ENCODE peak calls at places on chromosomes 12 and 14, in five cellular contexts. One of them, this sample, is unnamed.

GRCh38 chr12:49560695-49561094 is 7.2 kb downstream of the MCRS1 start:
- DNase-seq in heart right ventricle: no peak
- DNase-seq in psoas muscle: peak; percentile 27
- DNase-seq in transverse colon: no peak
- DNase-seq in adipocyte: no peak
- DNase-seq in this sample: no peak

GRCh38 chr12:102955926-102956737 is 1.3 kb upstream of the ASCL1 start:
- DNase-seq in heart right ventricle: no peak
- DNase-seq in psoas muscle: no peak
- DNase-seq in transverse colon: no peak
- DNase-seq in adipocyte: no peak
- DNase-seq in this sample: no peak

GRCh38 chr14:65072937-65073336 is 29.4 kb downstream of the MAX start:
- DNase-seq in heart right ventricle: no peak
- DNase-seq in psoas muscle: no peak
- DNase-seq in transverse colon: peak; percentile 34
- DNase-seq in adipocyte: no peak
- DNase-seq in this sample: no peak

GRCh38 chr12:13044859-13045384 is 741 bp downstream of the FAM234B start:
- DNase-seq in heart right ventricle: no peak
- DNase-seq in psoas muscle: no peak
- DNase-seq in transverse colon: no peak
- DNase-seq in adipocyte: peak; percentile 32
- DNase-seq in this sample: no peak

GRCh38 chr12:131176266-131176665 is 222.6 kb downstream of the ADGRD1 start:
- DNase-seq in heart right ventricle: no peak
- DNase-seq in psoas muscle: no peak
- DNase-seq in transverse colon: no peak
- DNase-seq in adipocyte: no peak
- DNase-seq in this sample: no peak

GRCh38 chr12:1234073-1234472 is 243.1 kb downstream of the ERC1 start:
- DNase-seq in heart right ventricle: no peak
- DNase-seq in psoas muscle: no peak
- DNase-seq in transverse colon: no peak
- DNase-seq in adipocyte: peak; percentile 61
- DNase-seq in this sample: no peak

GRCh38 chr14:66425402-66425801 is 60.8 kb upstream of the CCDC196 start:
- DNase-seq in heart right ventricle: peak; percentile 11
- DNase-seq in psoas muscle: peak; percentile 76
- DNase-seq in transverse colon: no peak
- DNase-seq in adipocyte: no peak
- DNase-seq in this sample: no peak

GRCh38 chr12:96397756-96398421 is 2.4 kb downstream of the CDK17 start:
- DNase-seq in heart right ventricle: no peak
- DNase-seq in psoas muscle: no peak
- DNase-seq in transverse colon: no peak
- DNase-seq in adipocyte: peak; percentile 67
- DNase-seq in this sample: no peak

GRCh38 chr14:74429991-74430390 is 4.0 kb upstream of the SYNDIG1L start:
- DNase-seq in heart right ventricle: no peak
- DNase-seq in psoas muscle: no peak
- DNase-seq in transverse colon: no peak
- DNase-seq in adipocyte: no peak
- DNase-seq in this sample: no peak

GRCh38 chr14:94100847-94101246 is 9.7 kb upstream of the IFI27 start:
- DNase-seq in heart right ventricle: no peak
- DNase-seq in psoas muscle: no peak
- DNase-seq in transverse colon: no peak
- DNase-seq in adipocyte: peak; percentile 84
- DNase-seq in this sample: no peak

GRCh38 chr14:93207468-93208308 is 632 bp downstream of the UBR7 start:
- DNase-seq in heart right ventricle: no peak
- DNase-seq in psoas muscle: peak; percentile 78
- DNase-seq in transverse colon: no peak
- DNase-seq in adipocyte: peak; percentile 76
- DNase-seq in this sample: no peak

GRCh38 chr12:48187916-48188695 is 4.7 kb downstream of the CCDC184 start:
- DNase-seq in heart right ventricle: no peak
- DNase-seq in psoas muscle: no peak
- DNase-seq in transverse colon: no peak
- DNase-seq in adipocyte: no peak
- DNase-seq in this sample: no peak

GRCh38 chr12:108967869-108968540 is 52.9 kb downstream of the SVOP start:
- DNase-seq in heart right ventricle: no peak
- DNase-seq in psoas muscle: no peak
- DNase-seq in transverse colon: no peak
- DNase-seq in adipocyte: no peak
- DNase-seq in this sample: no peak

GRCh38 chr12:120766569-120766965 is 40.9 kb downstream of the ACADS start:
- DNase-seq in heart right ventricle: no peak
- DNase-seq in psoas muscle: no peak
- DNase-seq in transverse colon: no peak
- DNase-seq in adipocyte: no peak
- DNase-seq in this sample: no peak

GRCh38 chr14:103762547-103762946 is 46.9 kb downstream of the ZFYVE21 start:
- DNase-seq in heart right ventricle: no peak
- DNase-seq in psoas muscle: no peak
- DNase-seq in transverse colon: no peak
- DNase-seq in adipocyte: no peak
- DNase-seq in this sample: no peak

GRCh38 chr12:104975621-104976343 is 10.3 kb upstream of the NOPCHAP1 start:
- DNase-seq in heart right ventricle: no peak
- DNase-seq in psoas muscle: no peak
- DNase-seq in transverse colon: no peak
- DNase-seq in adipocyte: peak; percentile 65
- DNase-seq in this sample: no peak

GRCh38 chr12:123286997-123287396 is 15.3 kb upstream of the CDK2AP1 start:
- DNase-seq in heart right ventricle: no peak
- DNase-seq in psoas muscle: no peak
- DNase-seq in transverse colon: no peak
- DNase-seq in adipocyte: no peak
- DNase-seq in this sample: no peak

GRCh38 chr12:123288751-123289346 is 17.2 kb upstream of the CDK2AP1 start:
- DNase-seq in heart right ventricle: no peak
- DNase-seq in psoas muscle: no peak
- DNase-seq in transverse colon: no peak
- DNase-seq in adipocyte: no peak
- DNase-seq in this sample: no peak

GRCh38 chr12:123289911-123290310 is 18.3 kb upstream of the CDK2AP1 start:
- DNase-seq in heart right ventricle: no peak
- DNase-seq in psoas muscle: no peak
- DNase-seq in transverse colon: no peak
- DNase-seq in adipocyte: no peak
- DNase-seq in this sample: no peak

GRCh38 chr12:123282111-123282510 is 10.5 kb upstream of the CDK2AP1 start:
- DNase-seq in heart right ventricle: no peak
- DNase-seq in psoas muscle: no peak
- DNase-seq in transverse colon: no peak
- DNase-seq in adipocyte: no peak
- DNase-seq in this sample: no peak

GRCh38 chr12:123284669-123285068 is 13.0 kb upstream of the CDK2AP1 start:
- DNase-seq in heart right ventricle: no peak
- DNase-seq in psoas muscle: no peak
- DNase-seq in transverse colon: no peak
- DNase-seq in adipocyte: no peak
- DNase-seq in this sample: no peak
- H3K4me1 ChIP-seq in heart right ventricle: no peaks in the 10 kb centered on the region
- H3K4me1 ChIP-seq in psoas muscle: no peaks in the 10 kb centered on the region
- H3K4me1 ChIP-seq in transverse colon: no peaks in the 10 kb centered on the region
- H3K4me1 ChIP-seq in adipocyte: no peaks in the 10 kb centered on the region
- H3K4me1 ChIP-seq in this sample: no peaks in the 10 kb centered on the region

GRCh38 chr14:24826390-24826789 is 192.4 kb upstream of the GZMB start:
- DNase-seq in heart right ventricle: no peak
- DNase-seq in psoas muscle: no peak
- DNase-seq in transverse colon: no peak
- DNase-seq in adipocyte: no peak
- DNase-seq in this sample: no peak
- H3K4me1 ChIP-seq in heart right ventricle: no peaks in the 10 kb centered on the region
- H3K4me1 ChIP-seq in psoas muscle: no peaks in the 10 kb centered on the region
- H3K4me1 ChIP-seq in transverse colon: no peaks in the 10 kb centered on the region
- H3K4me1 ChIP-seq in adipocyte: no peaks in the 10 kb centered on the region
- H3K4me1 ChIP-seq in this sample: no peaks in the 10 kb centered on the region

GRCh38 chr12:92992041-92992440 is 62.9 kb upstream of the EEA1 start:
- DNase-seq in heart right ventricle: no peak
- DNase-seq in psoas muscle: no peak
- DNase-seq in transverse colon: no peak
- DNase-seq in adipocyte: peak; percentile 32
- DNase-seq in this sample: no peak
- H3K4me1 ChIP-seq in heart right ventricle: peaks cover 11% of the 10 kb centered on the region
- H3K4me1 ChIP-seq in psoas muscle: peaks cover 12% of the 10 kb centered on the region
- H3K4me1 ChIP-seq in transverse colon: peaks cover 12% of the 10 kb centered on the region
- H3K4me1 ChIP-seq in adipocyte: peaks cover 9% of the 10 kb centered on the region
- H3K4me1 ChIP-seq in this sample: peaks cover 14% of the 10 kb centered on the region

GRCh38 chr12:106141452-106141851 is 2.7 kb upstream of the NUAK1 start:
- DNase-seq in heart right ventricle: no peak
- DNase-seq in psoas muscle: no peak
- DNase-seq in transverse colon: no peak
- DNase-seq in adipocyte: no peak
- DNase-seq in this sample: no peak

GRCh38 chr12:106139422-106140141 is 828 bp upstream of the NUAK1 start:
- DNase-seq in heart right ventricle: peak; percentile 79
- DNase-seq in psoas muscle: peak; percentile 94
- DNase-seq in transverse colon: peak; percentile 76
- DNase-seq in adipocyte: peak; percentile 90
- DNase-seq in this sample: peak; percentile 76

GRCh38 chr12:106142591-106143261 is 4.0 kb upstream of the NUAK1 start:
- DNase-seq in heart right ventricle: no peak
- DNase-seq in psoas muscle: no peak
- DNase-seq in transverse colon: no peak
- DNase-seq in adipocyte: no peak
- DNase-seq in this sample: no peak

GRCh38 chr12:106140223-106140986 is 1.7 kb upstream of the NUAK1 start:
- DNase-seq in heart right ventricle: peak; percentile 16
- DNase-seq in psoas muscle: peak; percentile 62
- DNase-seq in transverse colon: no peak
- DNase-seq in adipocyte: no peak
- DNase-seq in this sample: no peak

DNA sequence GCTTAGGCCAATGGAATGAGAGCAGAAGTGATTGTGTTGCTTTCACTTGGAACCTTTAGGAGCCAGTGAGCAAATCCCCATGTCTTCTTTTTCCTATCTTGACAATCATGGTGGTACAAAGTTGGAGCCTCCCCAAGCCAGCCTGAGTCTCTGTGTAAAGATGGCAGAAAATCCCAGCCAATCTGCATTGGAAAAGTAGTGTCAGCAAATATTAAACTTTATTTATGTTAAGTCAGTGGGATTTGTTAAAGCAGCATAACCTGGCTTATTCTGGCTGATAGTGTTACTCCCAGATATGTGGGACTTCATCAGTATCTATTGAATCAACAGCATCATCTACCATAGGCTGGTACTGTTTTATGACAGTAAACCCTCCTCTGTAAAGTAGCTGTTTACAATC is 2.2 kb upstream of the NUAK1 start:
- DNase-seq in heart right ventricle: no peak
- DNase-seq in psoas muscle: no peak
- DNase-seq in transverse colon: no peak
- DNase-seq in adipocyte: no peak
- DNase-seq in this sample: no peak
- H3K4me1 ChIP-seq in heart right ventricle: peaks cover 73% of the 10 kb centered on the region
- H3K4me1 ChIP-seq in psoas muscle: peaks cover 54% of the 10 kb centered on the region
- H3K4me1 ChIP-seq in transverse colon: no peaks in the 10 kb centered on the region
- H3K4me1 ChIP-seq in adipocyte: peaks cover 39% of the 10 kb centered on the region
- H3K4me1 ChIP-seq in this sample: peaks cover 26% of the 10 kb centered on the region

DNA sequence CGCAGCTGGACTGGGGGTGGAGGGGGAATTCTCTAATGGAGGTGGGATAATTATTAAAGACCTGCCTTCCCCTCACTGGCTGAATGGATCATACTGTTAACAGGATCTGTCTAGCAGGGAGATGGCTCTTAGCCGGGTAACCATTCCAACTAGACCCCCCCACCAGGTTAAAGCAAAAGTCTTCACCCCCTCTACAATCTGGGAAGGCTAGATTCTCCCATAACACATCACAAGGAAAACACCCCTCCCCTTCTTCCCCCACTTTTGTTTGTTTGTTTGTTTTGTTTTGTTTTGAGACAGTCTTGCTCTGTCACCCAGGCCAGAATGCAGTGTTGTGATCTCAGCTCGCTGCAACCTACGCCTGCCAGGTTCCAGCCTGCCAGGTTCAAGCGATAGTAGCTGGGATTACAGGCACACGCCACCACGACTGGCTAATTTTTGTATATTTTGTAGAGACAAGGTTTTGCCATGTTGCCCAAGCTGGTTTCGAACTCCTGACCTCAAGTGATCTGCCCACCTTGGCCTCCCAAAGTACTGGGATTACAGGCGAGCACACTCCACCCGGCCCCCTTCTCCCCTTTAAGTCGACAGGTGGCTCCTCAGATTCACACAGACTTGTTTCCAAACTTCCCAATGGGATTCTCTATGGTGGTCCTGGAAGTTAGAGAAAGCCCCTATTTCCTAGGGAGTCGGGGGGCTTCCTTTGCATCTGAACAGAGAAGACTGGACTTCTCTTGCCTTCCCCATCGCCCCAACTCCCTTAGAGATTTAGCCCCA is 3.5 kb upstream of the BAZ2A start:
- DNase-seq in heart right ventricle: no peak
- DNase-seq in psoas muscle: no peak
- DNase-seq in transverse colon: no peak
- DNase-seq in adipocyte: peak; percentile 2
- DNase-seq in this sample: no peak
- H3K4me1 ChIP-seq in heart right ventricle: peaks cover 65% of the 10 kb centered on the region
- H3K4me1 ChIP-seq in psoas muscle: peaks cover 56% of the 10 kb centered on the region
- H3K4me1 ChIP-seq in transverse colon: peaks cover 38% of the 10 kb centered on the region
- H3K4me1 ChIP-seq in adipocyte: peaks cover 52% of the 10 kb centered on the region
- H3K4me1 ChIP-seq in this sample: peaks cover 60% of the 10 kb centered on the region

GRCh38 chr14:99887407-99887806 is 94.2 kb downstream of the EML1 start:
- DNase-seq in heart right ventricle: no peak
- DNase-seq in psoas muscle: no peak
- DNase-seq in transverse colon: no peak
- DNase-seq in adipocyte: no peak
- DNase-seq in this sample: no peak
- H3K4me1 ChIP-seq in heart right ventricle: no peaks in the 10 kb centered on the region
- H3K4me1 ChIP-seq in psoas muscle: no peaks in the 10 kb centered on the region
- H3K4me1 ChIP-seq in transverse colon: no peaks in the 10 kb centered on the region
- H3K4me1 ChIP-seq in adipocyte: no peaks in the 10 kb centered on the region
- H3K4me1 ChIP-seq in this sample: no peaks in the 10 kb centered on the region

DNA sequence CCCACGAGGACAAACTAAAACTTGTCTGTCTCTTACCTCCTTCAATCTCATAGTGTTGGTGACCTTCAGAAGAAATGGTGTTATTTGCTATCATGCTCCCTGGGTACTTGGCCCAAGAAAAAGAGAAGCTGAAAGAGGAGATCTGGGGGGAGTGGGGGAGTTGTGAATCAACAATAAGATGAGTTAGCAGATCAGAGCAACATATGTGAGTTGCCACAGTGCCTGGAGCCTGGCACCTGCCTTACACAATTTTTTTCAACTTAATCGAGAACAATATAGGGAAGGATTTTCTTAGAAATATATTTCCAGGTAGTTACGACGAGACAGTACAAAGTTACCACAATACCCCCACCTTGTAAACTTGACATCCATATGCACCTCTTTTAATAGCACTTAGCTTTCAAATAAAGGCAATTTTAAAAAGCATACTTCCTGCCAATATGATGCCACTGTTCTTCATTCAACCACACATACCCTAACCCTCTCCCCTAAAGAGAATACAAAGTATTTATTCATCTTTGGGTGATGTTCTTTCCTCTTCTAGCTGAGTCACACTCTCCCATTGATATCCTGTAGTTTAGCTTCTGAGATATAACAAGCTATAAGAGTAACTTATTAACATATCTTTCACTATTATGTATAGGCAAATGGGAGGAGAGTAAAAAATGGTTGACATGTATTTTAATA is 424.1 kb upstream of the OR4E1 start:
- DNase-seq in heart right ventricle: no peak
- DNase-seq in psoas muscle: no peak
- DNase-seq in transverse colon: no peak
- DNase-seq in adipocyte: no peak
- DNase-seq in this sample: no peak
- H3K4me1 ChIP-seq in heart right ventricle: peaks cover 5% of the 10 kb centered on the region
- H3K4me1 ChIP-seq in psoas muscle: no peaks in the 10 kb centered on the region
- H3K4me1 ChIP-seq in transverse colon: no peaks in the 10 kb centered on the region
- H3K4me1 ChIP-seq in adipocyte: peaks cover 30% of the 10 kb centered on the region
- H3K4me1 ChIP-seq in this sample: no peaks in the 10 kb centered on the region

This sample was measured in lower lobe of right lung.